ENCODE peak calls at places on chromosomes 16 and 17, in ten cellular contexts. G, X, F, O, C, S, A, Z, N and H are unnamed samples.

GRCh38 chr17:2485543-2485942 is 26.1 kb downstream of the METTL16 start:
- DNase-seq in G (no peak), X (no peak), F (no peak), O (no peak), C (no peak), S (no peak), A (no peak), Z (no peak), N (no peak), H (peak)

GRCh38 chr16:86714166-86714565 is 135.8 kb downstream of the FOXL1 start:
- DNase-seq in G (no peak), X (no peak), F (no peak), O (no peak), C (no peak), S (no peak), A (no peak), Z (no peak), N (no peak), H (peak)

GRCh38 chr16:83928341-83929055 is 24.5 kb upstream of the OSGIN1 start:
- DNase-seq in G (no peak), X (no peak), F (no peak), O (no peak), C (no peak), S (no peak), A (no peak), Z (peak), N (peak), H (peak)

GRCh38 chr17:39730095-39730921 is at the start of gene MIEN1:
- DNase-seq in G (peak), X (peak), F (peak), O (peak), C (peak), S (peak), A (peak), Z (peak), N (peak), H (peak)

GRCh38 chr17:34926661-34927060 is 34.6 kb downstream of the CCT6B start:
- DNase-seq in G (no peak), X (no peak), F (no peak), O (no peak), C (no peak), S (no peak), A (no peak), Z (no peak), N (no peak), H (no peak)

GRCh38 chr16:4935231-4935855 is 1.6 kb downstream of the PPL start:
- DNase-seq in G (no peak), X (no peak), F (no peak), O (no peak), C (peak), S (no peak), A (no peak), Z (peak), N (peak), H (peak)

GRCh38 chr16:51149721-51150158 is 1.3 kb downstream of the SALL1 start:
- DNase-seq in G (no peak), X (no peak), F (no peak), O (no peak), C (no peak), S (no peak), A (no peak), Z (no peak), N (no peak), H (no peak)

GRCh38 chr16:68351463-68351862 is 40.6 kb downstream of the PRMT7 start:
- DNase-seq in G (no peak), X (no peak), F (no peak), O (no peak), C (no peak), S (no peak), A (no peak), Z (no peak), N (no peak), H (no peak)

GRCh38 chr17:79789943-79790804 is 6.7 kb downstream of the CBX8 start:
- DNase-seq in G (no peak), X (peak), F (no peak), O (peak), C (no peak), S (peak), A (peak), Z (no peak), N (no peak), H (peak)

GRCh38 chr17:73292031-73292531 is 19.7 kb downstream of the CDC42EP4 start:
- DNase-seq in G (no peak), X (no peak), F (no peak), O (no peak), C (no peak), S (no peak), A (no peak), Z (no peak), N (peak), H (peak)

GRCh38 chr16:30692381-30693074 is 6.4 kb upstream of the SRCAP start:
- DNase-seq in G (no peak), X (no peak), F (no peak), O (no peak), C (no peak), S (no peak), A (no peak), Z (no peak), N (no peak), H (no peak)

GRCh38 chr17:41008811-41009210 is at the start of gene KRTAP3-1:
- DNase-seq in G (no peak), X (no peak), F (no peak), O (no peak), C (no peak), S (no peak), A (no peak), Z (no peak), N (no peak), H (no peak)

GRCh38 chr16:72313903-72314302 is 141.9 kb upstream of the PMFBP1 start:
- DNase-seq in G (no peak), X (no peak), F (no peak), O (no peak), C (no peak), S (no peak), A (no peak), Z (no peak), N (no peak), H (no peak)

GRCh38 chr16:88569614-88569984 is 604 bp upstream of the ZC3H18 start:
- DNase-seq in G (no peak), X (peak), F (no peak), O (no peak), C (no peak), S (no peak), A (no peak), Z (no peak), N (no peak), H (peak)

GRCh38 chr17:28118362-28118761 is 75.9 kb downstream of the NLK start:
- DNase-seq in G (no peak), X (no peak), F (no peak), O (no peak), C (no peak), S (no peak), A (no peak), Z (no peak), N (no peak), H (no peak)

GRCh38 chr17:68089881-68090280 is 54.3 kb downstream of the KPNA2 start:
- DNase-seq in G (peak), X (no peak), F (no peak), O (no peak), C (no peak), S (no peak), A (no peak), Z (no peak), N (no peak), H (peak)

GRCh38 chr17:32870027-32870670 is 6.8 kb downstream of the MYO1D start:
- DNase-seq in G (no peak), X (no peak), F (no peak), O (no peak), C (peak), S (no peak), A (no peak), Z (no peak), N (no peak), H (peak)